ENCODE peak calls at places on chromosomes 2 and 18, in seven cellular contexts. One of them, this sample, is unnamed.

GRCh38 chr2:206936006-206936405 is 3.3 kb upstream of the CPO start:
- DNase-seq in naive thymus-derived CD4-positive, alpha-beta T cell: no peak
- DNase-seq in nephron progenitor cell: no peak
- DNase-seq in lung microvascular endothelial cell: no peak
- DNase-seq in stimulated activated CD4-positive, alpha-beta T cell treated with anti-CD3 and anti-CD28 coated beads, Interleukin-4, amount 100 ng/mL, for 24 hours: no peak
- DNase-seq in AG20443: no peak
- DNase-seq in head of caudate nucleus: no peak
- DNase-seq in this sample: no peak

GRCh38 chr2:61705625-61706024 is 148.2 kb downstream of the FAM161A start:
- DNase-seq in nephron progenitor cell: no peak
- DNase-seq in naive thymus-derived CD4-positive, alpha-beta T cell: no peak
- DNase-seq in lung microvascular endothelial cell: no peak
- DNase-seq in head of caudate nucleus: no peak
- DNase-seq in stimulated activated CD4-positive, alpha-beta T cell treated with anti-CD3 and anti-CD28 coated beads, Interleukin-4, amount 100 ng/mL, for 24 hours: no peak
- DNase-seq in AG20443: no peak
- DNase-seq in this sample: peak; percentile 68

GRCh38 chr2:38128653-38129052 is 52.7 kb upstream of the CYP1B1 start:
- DNase-seq in nephron progenitor cell: no peak
- DNase-seq in head of caudate nucleus: peak; percentile 17
- DNase-seq in AG20443: peak; percentile 62
- DNase-seq in lung microvascular endothelial cell: no peak
- DNase-seq in naive thymus-derived CD4-positive, alpha-beta T cell: no peak
- DNase-seq in stimulated activated CD4-positive, alpha-beta T cell treated with anti-CD3 and anti-CD28 coated beads, Interleukin-4, amount 100 ng/mL, for 24 hours: no peak
- DNase-seq in this sample: no peak

GRCh38 chr2:43074592-43075053 is 151.8 kb downstream of the ZFP36L2 start:
- DNase-seq in AG20443: no peak
- DNase-seq in head of caudate nucleus: no peak
- DNase-seq in stimulated activated CD4-positive, alpha-beta T cell treated with anti-CD3 and anti-CD28 coated beads, Interleukin-4, amount 100 ng/mL, for 24 hours: no peak
- DNase-seq in naive thymus-derived CD4-positive, alpha-beta T cell: no peak
- DNase-seq in lung microvascular endothelial cell: no peak
- DNase-seq in nephron progenitor cell: no peak
- DNase-seq in this sample: no peak

GRCh38 chr2:11500702-11501303 is 33.0 kb upstream of the GREB1 start:
- DNase-seq in nephron progenitor cell: no peak
- DNase-seq in head of caudate nucleus: no peak
- DNase-seq in AG20443: no peak
- DNase-seq in stimulated activated CD4-positive, alpha-beta T cell treated with anti-CD3 and anti-CD28 coated beads, Interleukin-4, amount 100 ng/mL, for 24 hours: no peak
- DNase-seq in naive thymus-derived CD4-positive, alpha-beta T cell: no peak
- DNase-seq in lung microvascular endothelial cell: no peak
- DNase-seq in this sample: no peak

GRCh38 chr2:2021995-2022394 is 277.7 kb upstream of the PXDN start:
- DNase-seq in stimulated activated CD4-positive, alpha-beta T cell treated with anti-CD3 and anti-CD28 coated beads, Interleukin-4, amount 100 ng/mL, for 24 hours: no peak
- DNase-seq in nephron progenitor cell: no peak
- DNase-seq in head of caudate nucleus: no peak
- DNase-seq in naive thymus-derived CD4-positive, alpha-beta T cell: no peak
- DNase-seq in lung microvascular endothelial cell: no peak
- DNase-seq in AG20443: no peak
- DNase-seq in this sample: no peak

GRCh38 chr2:241157841-241158545 is 7.7 kb downstream of the PPP1R7 start:
- DNase-seq in AG20443: no peak
- DNase-seq in lung microvascular endothelial cell: peak; percentile 56
- DNase-seq in naive thymus-derived CD4-positive, alpha-beta T cell: no peak
- DNase-seq in stimulated activated CD4-positive, alpha-beta T cell treated with anti-CD3 and anti-CD28 coated beads, Interleukin-4, amount 100 ng/mL, for 24 hours: no peak
- DNase-seq in nephron progenitor cell: no peak
- DNase-seq in head of caudate nucleus: no peak
- DNase-seq in this sample: peak; percentile 33

GRCh38 chr2:112920923-112921532 is 10.1 kb downstream of the IL37 start:
- DNase-seq in nephron progenitor cell: no peak
- DNase-seq in naive thymus-derived CD4-positive, alpha-beta T cell: no peak
- DNase-seq in AG20443: no peak
- DNase-seq in stimulated activated CD4-positive, alpha-beta T cell treated with anti-CD3 and anti-CD28 coated beads, Interleukin-4, amount 100 ng/mL, for 24 hours: peak; percentile 8
- DNase-seq in lung microvascular endothelial cell: peak; percentile 48
- DNase-seq in head of caudate nucleus: no peak
- DNase-seq in this sample: no peak

GRCh38 chr2:225103737-225104141 is 61.5 kb upstream of the DOCK10 start:
- DNase-seq in stimulated activated CD4-positive, alpha-beta T cell treated with anti-CD3 and anti-CD28 coated beads, Interleukin-4, amount 100 ng/mL, for 24 hours: no peak
- DNase-seq in nephron progenitor cell: no peak
- DNase-seq in lung microvascular endothelial cell: peak; percentile 21
- DNase-seq in naive thymus-derived CD4-positive, alpha-beta T cell: no peak
- DNase-seq in AG20443: peak; percentile 32
- DNase-seq in head of caudate nucleus: no peak
- DNase-seq in this sample: no peak

GRCh38 chr18:29157057-29157780 is 980.3 kb upstream of the CDH2 start:
- DNase-seq in naive thymus-derived CD4-positive, alpha-beta T cell: no peak
- DNase-seq in stimulated activated CD4-positive, alpha-beta T cell treated with anti-CD3 and anti-CD28 coated beads, Interleukin-4, amount 100 ng/mL, for 24 hours: no peak
- DNase-seq in nephron progenitor cell: no peak
- DNase-seq in head of caudate nucleus: no peak
- DNase-seq in lung microvascular endothelial cell: peak; percentile 51
- DNase-seq in AG20443: no peak
- DNase-seq in this sample: no peak

GRCh38 chr2:216619411-216620393 is 13.5 kb upstream of the IGFBP2 start:
- DNase-seq in stimulated activated CD4-positive, alpha-beta T cell treated with anti-CD3 and anti-CD28 coated beads, Interleukin-4, amount 100 ng/mL, for 24 hours: no peak
- DNase-seq in nephron progenitor cell: no peak
- DNase-seq in head of caudate nucleus: no peak
- DNase-seq in AG20443: no peak
- DNase-seq in naive thymus-derived CD4-positive, alpha-beta T cell: no peak
- DNase-seq in lung microvascular endothelial cell: no peak
- DNase-seq in this sample: peak; percentile 76

GRCh38 chr2:109560265-109560664 is 53.5 kb downstream of the SEPTIN10 start:
- DNase-seq in naive thymus-derived CD4-positive, alpha-beta T cell: no peak
- DNase-seq in stimulated activated CD4-positive, alpha-beta T cell treated with anti-CD3 and anti-CD28 coated beads, Interleukin-4, amount 100 ng/mL, for 24 hours: no peak
- DNase-seq in lung microvascular endothelial cell: peak; percentile 35
- DNase-seq in AG20443: peak; percentile 14
- DNase-seq in head of caudate nucleus: no peak
- DNase-seq in nephron progenitor cell: no peak
- DNase-seq in this sample: no peak

GRCh38 chr2:176356251-176356650 is 87.0 kb downstream of the MTX2 start:
- DNase-seq in naive thymus-derived CD4-positive, alpha-beta T cell: no peak
- DNase-seq in nephron progenitor cell: no peak
- DNase-seq in AG20443: no peak
- DNase-seq in lung microvascular endothelial cell: peak; percentile 9
- DNase-seq in stimulated activated CD4-positive, alpha-beta T cell treated with anti-CD3 and anti-CD28 coated beads, Interleukin-4, amount 100 ng/mL, for 24 hours: no peak
- DNase-seq in head of caudate nucleus: no peak
- DNase-seq in this sample: no peak

This sample was measured in SJCRH30.